ENCODE peak calls at places on chromosomes 2 and 18, in four cellular contexts. D is HTR-8/SVneo, J is stomach, R is amniotic stem cell. E is an unnamed sample.

GRCh38 chr2:216115224-216115582 is 6.1 kb downstream of the XRCC5 start:
- DNase-seq in J (no peak), D (no peak), R (no peak), E (no peak)

GRCh38 chr2:1681323-1682310 is 62.7 kb downstream of the PXDN start:
- DNase-seq in D (no peak), R (no peak), J (peak; percentile 11), E (no peak)

GRCh38 chr18:78479443-78479842 is 500.2 kb upstream of the SALL3 start:
- DNase-seq in D (no peak), R (no peak), J (no peak), E (no peak)

GRCh38 chr2:129903586-129904425 is 75.7 kb upstream of the RAB6C start:
- DNase-seq in J (peak; percentile 14), D (no peak), R (no peak), E (no peak)

GRCh38 chr2:100104718-100105677 is 37.4 kb downstream of the AFF3 start:
- DNase-seq in J (peak; percentile 29), R (no peak), D (peak; percentile 11), E (peak; percentile 56)

GRCh38 chr18:58915006-58915799 is 50.5 kb downstream of the ZNF532 start:
- DNase-seq in J (no peak), R (no peak), D (no peak), E (no peak)

GRCh38 chr18:35948080-35948479 is 24.4 kb upstream of the RMP24 start:
- DNase-seq in R (no peak), D (no peak), J (no peak), E (no peak)

GRCh38 chr18:59075923-59076322 is 63.8 kb upstream of the SEC11C start:
- DNase-seq in R (no peak), J (no peak), D (no peak), E (no peak)

GRCh38 chr2:15561574-15562344 is 625 bp upstream of the NBAS start:
- DNase-seq in J (no peak), R (no peak), D (peak; percentile 27), E (no peak)

GRCh38 chr2:225894240-225894980 is 494.9 kb downstream of the NYAP2 start:
- DNase-seq in D (peak; percentile 8), J (no peak), R (peak; percentile 9), E (peak; percentile 81)

GRCh38 chr18:25223211-25223610 is 128.8 kb downstream of the ZNF521 start:
- DNase-seq in J (no peak), R (no peak), D (no peak), E (no peak)

GRCh38 chr18:67876866-67877265 is 360.3 kb upstream of the DSEL start:
- DNase-seq in R (no peak), D (no peak), J (no peak), E (no peak)

E was measured in mesenchymal stem cell.